ENCODE peak calls at places on chromosomes 11 and 22, in seven cellular contexts. T, J, R, U, P, N and Q are unnamed samples.

GRCh38 chr22:34798605-34799004 is 267.4 kb upstream of the ISX start:
- DNase-seq in T (no peak), J (no peak), R (no peak), U (no peak), P (no peak), N (no peak), Q (no peak)

GRCh38 chr11:88404363-88404762 is 66.8 kb upstream of the CTSC start:
- DNase-seq in T (no peak), J (no peak), R (no peak), U (no peak), P (no peak), N (no peak), Q (no peak)

GRCh38 chr11:27699926-27700350 is 317 bp downstream of the BDNF start:
- DNase-seq in T (no peak), J (no peak), R (no peak), U (no peak), P (no peak), N (no peak), Q (no peak)

GRCh38 chr11:118536726-118537125 is 5.7 kb downstream of the TMEM25 start:
- DNase-seq in T (peak; percentile 35), J (no peak), R (no peak), U (no peak), P (peak; percentile 71), N (no peak), Q (no peak)

GRCh38 chr11:57313788-57314135 is 11.0 kb downstream of the TNKS1BP1 start:
- DNase-seq in T (no peak), J (no peak), R (no peak), U (no peak), P (no peak), N (no peak), Q (no peak)

GRCh38 chr11:132351050-132351449 is 980.6 kb downstream of the NTM start:
- DNase-seq in T (no peak), J (no peak), R (no peak), U (no peak), P (no peak), N (no peak), Q (no peak)

GRCh38 chr11:125202977-125203376 is 38.4 kb downstream of the PKNOX2 start:
- DNase-seq in T (no peak), J (no peak), R (no peak), U (no peak), P (no peak), N (no peak), Q (no peak)

GRCh38 chr22:24289138-24289537 is 18.5 kb downstream of the SPECC1L start:
- DNase-seq in T (peak; percentile 89), J (no peak), R (no peak), U (no peak), P (peak; percentile 24), N (no peak), Q (no peak)

GRCh38 chr11:19241260-19242183 is 777 bp upstream of the E2F8 start:
- DNase-seq in T (no peak), J (peak; percentile 30), R (no peak), U (no peak), P (peak; percentile 7), N (no peak), Q (no peak)

GRCh38 chr11:64343740-64344133 is 3.7 kb downstream of the CCDC88B start:
- DNase-seq in T (no peak), J (no peak), R (no peak), U (no peak), P (peak; percentile 37), N (no peak), Q (no peak)

GRCh38 chr22:32849501-32849900 is 48.0 kb downstream of the TIMP3 start:
- DNase-seq in T (no peak), J (no peak), R (no peak), U (no peak), P (no peak), N (no peak), Q (no peak)

GRCh38 chr11:120055646-120056045 is 82.3 kb downstream of the TRIM29 start:
- DNase-seq in T (no peak), J (no peak), R (no peak), U (no peak), P (peak; percentile 92), N (no peak), Q (peak; percentile 79)

GRCh38 chr11:7571640-7572000 is 57.8 kb downstream of the PPFIBP2 start:
- DNase-seq in T (peak; percentile 70), J (peak; percentile 65), R (peak; percentile 37), U (peak; percentile 77), P (peak; percentile 73), N (peak; percentile 68), Q (peak; percentile 84)

GRCh38 chr11:134474942-134475341 is 62.9 kb upstream of the B3GAT1 start:
- DNase-seq in T (no peak), J (no peak), R (no peak), U (no peak), P (no peak), N (no peak), Q (no peak)

GRCh38 chr11:68936676-68937620 is 33.3 kb downstream of the IGHMBP2 start:
- DNase-seq in T (no peak), J (no peak), R (no peak), U (no peak), P (no peak), N (no peak), Q (no peak)

GRCh38 chr11:111376453-111376871 is 2.6 kb downstream of the POU2AF1 start:
- DNase-seq in T (no peak), J (no peak), R (no peak), U (no peak), P (peak; percentile 46), N (no peak), Q (no peak)

GRCh38 chr11:63623513-63624140 is 9.4 kb upstream of the PLAAT3 start:
- DNase-seq in T (no peak), J (no peak), R (no peak), U (no peak), P (no peak), N (no peak), Q (no peak)

GRCh38 chr11:123833095-123833494 is 26.9 kb upstream of the OR6M1 start:
- DNase-seq in T (no peak), J (no peak), R (no peak), U (no peak), P (peak; percentile 76), N (no peak), Q (no peak)

GRCh38 chr11:65291613-65292012 is 23.1 kb upstream of the CDC42EP2 start:
- DNase-seq in T (peak; percentile 80), J (no peak), R (peak; percentile 87), U (no peak), P (no peak), N (no peak), Q (no peak)

GRCh38 chr22:45351956-45352355 is 42.2 kb downstream of the FAM118A start:
- DNase-seq in T (no peak), J (no peak), R (no peak), U (no peak), P (peak; percentile 60), N (no peak), Q (no peak)

GRCh38 chr11:116962108-116962507 is 124.7 kb upstream of the APOA1 start:
- DNase-seq in T (no peak), J (no peak), R (no peak), U (no peak), P (no peak), N (no peak), Q (no peak)

GRCh38 chr11:62534779-62535545 is 11.6 kb downstream of the AHNAK start:
- DNase-seq in T (no peak), J (no peak), R (no peak), U (no peak), P (no peak), N (no peak), Q (no peak)

GRCh38 chr11:123841189-123841588 is 35.0 kb upstream of the OR6M1 start:
- DNase-seq in T (no peak), J (no peak), R (no peak), U (no peak), P (peak; percentile 36), N (no peak), Q (no peak)

GRCh38 chr11:122711831-122712378 is 56.4 kb downstream of the UBASH3B start:
- DNase-seq in T (no peak), J (no peak), R (no peak), U (no peak), P (no peak), N (no peak), Q (no peak)